ENCODE peak calls at places on chromosomes 1 and 21, in five cellular contexts. One of them, this sample, is unnamed.
A peak's percentile ranks its signal among the peaks of the same experiment; 100 is the strongest.

GRCh38 chr1:3453891-3454810 is at the start of gene ARHGEF16:
- DNase-seq in neural progenitor cell: peak; percentile 91
- DNase-seq in fibroblast of lung: peak; percentile 12
- DNase-seq in PC-3: peak; percentile 91
- DNase-seq in IMR-90: peak; percentile 15
- DNase-seq in this sample: no peak

GRCh38 chr1:36497207-36497606 is 14.5 kb upstream of the CSF3R start:
- DNase-seq in neural progenitor cell: no peak
- DNase-seq in fibroblast of lung: peak; percentile 10
- DNase-seq in PC-3: no peak
- DNase-seq in IMR-90: no peak
- DNase-seq in this sample: no peak

GRCh38 chr21:19123525-19123924 is 719.9 kb upstream of the TMPRSS15 start:
- DNase-seq in neural progenitor cell: no peak
- DNase-seq in fibroblast of lung: no peak
- DNase-seq in PC-3: no peak
- DNase-seq in IMR-90: no peak
- DNase-seq in this sample: no peak

GRCh38 chr1:22075718-22076117 is 23.2 kb downstream of the CDC42 start:
- DNase-seq in neural progenitor cell: no peak
- DNase-seq in fibroblast of lung: no peak
- DNase-seq in PC-3: no peak
- DNase-seq in IMR-90: no peak
- DNase-seq in this sample: no peak

GRCh38 chr1:203686091-203686632 is 59.5 kb downstream of the ATP2B4 start:
- DNase-seq in neural progenitor cell: no peak
- DNase-seq in fibroblast of lung: peak; percentile 47
- DNase-seq in PC-3: peak; percentile 60
- DNase-seq in IMR-90: peak; percentile 58
- DNase-seq in this sample: no peak

GRCh38 chr1:162023547-162024501 is at the start of gene OLFML2B:
- DNase-seq in neural progenitor cell: peak; percentile 90
- DNase-seq in fibroblast of lung: peak; percentile 79
- DNase-seq in PC-3: peak; percentile 89
- DNase-seq in IMR-90: peak; percentile 76
- DNase-seq in this sample: peak; percentile 12

GRCh38 chr1:109671067-109671466 is 3.2 kb downstream of the GSTM2 start:
- DNase-seq in neural progenitor cell: no peak
- DNase-seq in fibroblast of lung: no peak
- DNase-seq in PC-3: no peak
- DNase-seq in IMR-90: peak; percentile 0
- DNase-seq in this sample: no peak

GRCh38 chr1:206144605-206145004 is 27.4 kb upstream of the AVPR1B start:
- DNase-seq in neural progenitor cell: no peak
- DNase-seq in fibroblast of lung: no peak
- DNase-seq in PC-3: no peak
- DNase-seq in IMR-90: no peak
- DNase-seq in this sample: no peak

GRCh38 chr1:10546896-10547295 is 72.1 kb downstream of the PEX14 start:
- DNase-seq in neural progenitor cell: no peak
- DNase-seq in fibroblast of lung: no peak
- DNase-seq in PC-3: no peak
- DNase-seq in IMR-90: no peak
- DNase-seq in this sample: no peak

GRCh38 chr1:226624526-226624925 is 76.0 kb downstream of the STUM start:
- DNase-seq in neural progenitor cell: no peak
- DNase-seq in fibroblast of lung: peak; percentile 15
- DNase-seq in PC-3: peak; percentile 99
- DNase-seq in IMR-90: peak; percentile 46
- DNase-seq in this sample: no peak

GRCh38 chr1:232880354-232880753 is 70.1 kb upstream of the NTPCR start:
- DNase-seq in neural progenitor cell: peak; percentile 40
- DNase-seq in fibroblast of lung: peak; percentile 44
- DNase-seq in PC-3: peak; percentile 60
- DNase-seq in IMR-90: peak; percentile 29
- DNase-seq in this sample: peak; percentile 24

GRCh38 chr1:51669191-51669590 is 52.3 kb downstream of the OSBPL9 start:
- DNase-seq in neural progenitor cell: no peak
- DNase-seq in fibroblast of lung: no peak
- DNase-seq in PC-3: no peak
- DNase-seq in IMR-90: no peak
- DNase-seq in this sample: no peak

GRCh38 chr1:98221926-98222325 is 301.1 kb upstream of the DPYD start:
- DNase-seq in neural progenitor cell: no peak
- DNase-seq in fibroblast of lung: no peak
- DNase-seq in PC-3: no peak
- DNase-seq in IMR-90: no peak
- DNase-seq in this sample: peak; percentile 10

GRCh38 chr1:83857108-83857507 is 141.8 kb downstream of the TTLL7 start:
- DNase-seq in neural progenitor cell: peak; percentile 22
- DNase-seq in fibroblast of lung: peak; percentile 81
- DNase-seq in PC-3: no peak
- DNase-seq in IMR-90: peak; percentile 28
- DNase-seq in this sample: no peak

GRCh38 chr1:59631561-59631960 is 183.2 kb upstream of the HOOK1 start:
- DNase-seq in neural progenitor cell: no peak
- DNase-seq in fibroblast of lung: peak; percentile 9
- DNase-seq in PC-3: no peak
- DNase-seq in IMR-90: no peak
- DNase-seq in this sample: no peak

GRCh38 chr1:184813528-184814089 is 59.0 kb upstream of the EDEM3 start:
- DNase-seq in neural progenitor cell: peak; percentile 26
- DNase-seq in fibroblast of lung: no peak
- DNase-seq in PC-3: no peak
- DNase-seq in IMR-90: no peak
- DNase-seq in this sample: no peak

GRCh38 chr1:3501856-3502665 is 47.6 kb downstream of the ARHGEF16 start:
- DNase-seq in neural progenitor cell: peak; percentile 92
- DNase-seq in fibroblast of lung: peak; percentile 17
- DNase-seq in PC-3: peak; percentile 51
- DNase-seq in IMR-90: peak; percentile 38
- DNase-seq in this sample: peak; percentile 30

GRCh38 chr21:35491920-35492678 is 443.0 kb upstream of the RUNX1 start:
- DNase-seq in neural progenitor cell: no peak
- DNase-seq in fibroblast of lung: no peak
- DNase-seq in PC-3: no peak
- DNase-seq in IMR-90: no peak
- DNase-seq in this sample: no peak

GRCh38 chr1:84370831-84371394 is 27.4 kb upstream of the DNASE2B start:
- DNase-seq in neural progenitor cell: no peak
- DNase-seq in fibroblast of lung: peak; percentile 86
- DNase-seq in PC-3: peak; percentile 41
- DNase-seq in IMR-90: peak; percentile 88
- DNase-seq in this sample: no peak

GRCh38 chr1:24413350-24414163 is at the start of gene STPG1:
- DNase-seq in neural progenitor cell: peak; percentile 88
- DNase-seq in fibroblast of lung: peak; percentile 88
- DNase-seq in PC-3: peak; percentile 98
- DNase-seq in IMR-90: peak; percentile 77
- DNase-seq in this sample: peak; percentile 22

GRCh38 chr1:101440484-101440883 is 203.7 kb downstream of the S1PR1 start:
- DNase-seq in neural progenitor cell: no peak
- DNase-seq in fibroblast of lung: no peak
- DNase-seq in PC-3: no peak
- DNase-seq in IMR-90: no peak
- DNase-seq in this sample: no peak

DNA sequence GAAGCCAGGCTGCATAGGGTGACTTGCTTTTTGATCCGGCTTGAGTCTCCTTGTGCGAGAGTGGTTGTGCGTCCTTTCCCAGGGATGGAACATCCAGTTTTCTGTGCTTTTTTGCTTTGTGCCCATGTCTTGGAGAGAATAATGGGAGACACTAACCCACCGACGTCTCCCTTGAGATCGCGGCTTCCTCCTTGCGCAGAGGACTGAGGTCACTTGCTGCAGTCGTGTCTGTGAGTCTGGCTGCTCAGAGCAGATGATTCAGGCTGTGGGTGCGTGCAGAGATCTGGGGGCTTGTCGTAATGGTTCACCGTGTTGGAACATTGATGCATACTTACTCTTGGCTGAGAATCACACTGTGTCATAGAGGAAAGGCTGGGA is 164.5 kb upstream of the CACNA1E start:
- DNase-seq in neural progenitor cell: no peak
- DNase-seq in fibroblast of lung: no peak
- DNase-seq in PC-3: no peak
- DNase-seq in IMR-90: peak; percentile 4
- DNase-seq in this sample: no peak
- H3K4me3 ChIP-seq in neural progenitor cell: peak overlapping the region; percentile 46
- H3K4me3 ChIP-seq in fibroblast of lung: no peak overlapping the region
- H3K4me3 ChIP-seq in PC-3: no peak overlapping the region
- H3K4me3 ChIP-seq in IMR-90: no peak overlapping the region
- H3K4me3 ChIP-seq in this sample: no peak overlapping the region

GRCh38 chr1:75053207-75053606 is 81.0 kb upstream of the LHX8 start:
- DNase-seq in neural progenitor cell: no peak
- DNase-seq in fibroblast of lung: no peak
- DNase-seq in PC-3: peak; percentile 14
- DNase-seq in IMR-90: no peak
- DNase-seq in this sample: no peak
- TF ChIP-seq CTCF in neural progenitor cell: peak; percentile 41
- TF ChIP-seq CTCF in fibroblast of lung: no peak
- TF ChIP-seq CTCF in PC-3: no peak
- TF ChIP-seq CTCF in IMR-90: no peak
- TF ChIP-seq CTCF in this sample: no peak

GRCh38 chr1:41508290-41508689 is 23.8 kb upstream of the EDN2 start:
- DNase-seq in neural progenitor cell: no peak
- DNase-seq in fibroblast of lung: no peak
- DNase-seq in PC-3: no peak
- DNase-seq in IMR-90: no peak
- DNase-seq in this sample: no peak
- H3K9ac ChIP-seq in neural progenitor cell: no peak overlapping the region
- H3K9ac ChIP-seq in fibroblast of lung: no peak overlapping the region
- H3K9ac ChIP-seq in PC-3: no peak overlapping the region
- H3K9ac ChIP-seq in IMR-90: no peak overlapping the region
- H3K9ac ChIP-seq in this sample: no peak overlapping the region

DNA sequence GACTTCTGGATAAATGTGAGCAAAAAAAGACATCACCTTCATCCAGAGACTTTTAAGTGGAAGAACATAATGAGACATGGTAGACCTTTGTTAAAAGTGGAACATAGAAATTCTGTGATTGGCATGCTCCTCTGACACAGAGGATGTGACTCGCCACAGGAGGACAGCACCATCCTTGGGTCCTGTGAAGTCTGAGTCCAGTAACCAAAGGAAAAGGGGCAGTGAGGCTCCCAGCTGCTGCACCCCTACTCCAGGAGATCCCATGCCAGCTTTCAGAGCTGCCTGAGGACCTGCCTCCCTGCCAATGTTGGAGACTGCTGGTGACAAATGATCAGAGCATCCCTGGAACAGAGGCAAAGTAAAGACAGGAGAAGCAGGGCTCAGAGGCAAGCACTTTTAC is 136.2 kb downstream of the BRINP2 start:
- DNase-seq in neural progenitor cell: no peak
- DNase-seq in fibroblast of lung: no peak
- DNase-seq in PC-3: peak; percentile 44
- DNase-seq in IMR-90: no peak
- DNase-seq in this sample: no peak
- H3K4me3 ChIP-seq in neural progenitor cell: no peak overlapping the region
- H3K4me3 ChIP-seq in fibroblast of lung: no peak overlapping the region
- H3K4me3 ChIP-seq in PC-3: peak overlapping the region; percentile 21
- H3K4me3 ChIP-seq in IMR-90: no peak overlapping the region
- H3K4me3 ChIP-seq in this sample: no peak overlapping the region

GRCh38 chr1:44537961-44538360 is 132.9 kb downstream of the RNF220 start:
- DNase-seq in neural progenitor cell: no peak
- DNase-seq in fibroblast of lung: no peak
- DNase-seq in PC-3: no peak
- DNase-seq in IMR-90: no peak
- DNase-seq in this sample: no peak
- TF ChIP-seq CTCF in neural progenitor cell: no peak
- TF ChIP-seq CTCF in fibroblast of lung: no peak
- TF ChIP-seq CTCF in PC-3: no peak
- TF ChIP-seq CTCF in IMR-90: no peak
- TF ChIP-seq CTCF in this sample: no peak

GRCh38 chr1:2104621-2105427 is 54.6 kb downstream of the PRKCZ start:
- DNase-seq in neural progenitor cell: peak; percentile 41
- DNase-seq in fibroblast of lung: peak; percentile 30
- DNase-seq in PC-3: no peak
- DNase-seq in IMR-90: peak; percentile 30
- DNase-seq in this sample: no peak
- H3K9ac ChIP-seq in neural progenitor cell: no peak overlapping the region
- H3K9ac ChIP-seq in fibroblast of lung: no peak overlapping the region
- H3K9ac ChIP-seq in PC-3: no peak overlapping the region
- H3K9ac ChIP-seq in IMR-90: no peak overlapping the region
- H3K9ac ChIP-seq in this sample: no peak overlapping the region

DNA sequence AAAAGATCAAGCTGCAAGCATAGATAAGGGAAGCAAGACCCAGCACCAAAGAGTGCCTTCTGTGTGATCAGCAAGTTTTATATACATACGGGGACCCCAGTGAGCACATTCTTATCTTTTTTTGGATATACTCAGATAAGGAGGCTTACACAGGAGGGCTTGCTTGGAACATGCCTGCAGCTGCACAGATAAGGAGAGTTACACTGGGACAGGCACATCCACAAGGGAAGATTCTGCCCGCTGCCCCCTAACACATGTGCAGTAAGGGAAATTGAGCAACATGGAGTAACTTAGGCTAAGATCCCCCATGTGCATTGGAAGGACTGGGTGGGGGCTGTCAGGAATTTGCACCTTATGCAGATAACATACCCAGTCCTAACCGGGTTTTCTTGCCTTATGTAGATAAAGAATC is 1334.7 kb downstream of the MRPL39 start:
- DNase-seq in neural progenitor cell: no peak
- DNase-seq in fibroblast of lung: no peak
- DNase-seq in PC-3: no peak
- DNase-seq in IMR-90: no peak
- DNase-seq in this sample: no peak
- H3K4me3 ChIP-seq in neural progenitor cell: no peak overlapping the region
- H3K4me3 ChIP-seq in fibroblast of lung: no peak overlapping the region
- H3K4me3 ChIP-seq in PC-3: no peak overlapping the region
- H3K4me3 ChIP-seq in IMR-90: no peak overlapping the region
- H3K4me3 ChIP-seq in this sample: no peak overlapping the region

DNA sequence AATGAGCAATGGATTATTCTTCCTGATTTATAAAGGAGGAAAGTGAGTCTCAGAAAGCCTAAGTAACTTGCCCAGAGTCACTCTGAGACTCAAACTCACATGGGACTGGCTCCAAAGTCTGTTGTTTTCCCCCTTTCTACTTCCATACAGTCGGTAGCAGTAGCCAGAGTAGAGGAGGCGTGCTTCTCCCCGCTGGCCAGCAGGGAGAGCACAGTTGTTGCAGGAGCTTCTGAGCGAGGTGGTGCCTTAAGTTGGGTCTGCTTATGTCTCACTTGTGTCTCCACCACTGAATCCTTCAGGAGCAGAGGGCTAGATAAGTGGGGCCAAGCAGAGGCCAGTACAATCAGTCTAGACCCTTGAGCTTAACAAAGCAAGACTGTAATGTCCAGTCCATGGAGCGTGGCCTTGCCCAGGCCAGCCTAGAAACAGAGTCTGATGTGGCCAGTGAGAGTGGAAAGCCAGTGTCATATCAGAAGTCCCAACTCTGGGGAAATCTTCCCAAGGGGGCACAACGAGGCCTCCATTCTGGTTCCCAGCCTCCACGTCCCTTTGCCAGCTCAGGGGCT is 181.9 kb downstream of the ZSCAN20 start:
- DNase-seq in neural progenitor cell: peak; percentile 63
- DNase-seq in fibroblast of lung: no peak
- DNase-seq in PC-3: peak; percentile 8
- DNase-seq in IMR-90: peak; percentile 6
- DNase-seq in this sample: no peak
- TF ChIP-seq CTCF in neural progenitor cell: peak; percentile 64
- TF ChIP-seq CTCF in fibroblast of lung: peak; percentile 21
- TF ChIP-seq CTCF in PC-3: peak; percentile 43
- TF ChIP-seq CTCF in IMR-90: peak; percentile 15
- TF ChIP-seq CTCF in this sample: peak; percentile 45